ENCODE peak calls at places on chromosomes 16 and 17, in eight cellular contexts. X, L, Q, G, W, C, B and T are unnamed samples.

GRCh38 chr17:79801156-79802038 is 4.5 kb upstream of the CBX8 start:
- DNase-seq in X (no peak), L (no peak), W (no peak), B (no peak), Q (no peak), G (no peak), C (no peak), T (no peak)

GRCh38 chr17:68955181-68955841 is at the start of gene ABCA8:
- DNase-seq in X (peak), Q (peak), C (no peak), W (no peak), G (peak), L (no peak), B (peak), T (peak)

GRCh38 chr17:33049781-33050414 is 58.3 kb downstream of the SPACA3 start:
- DNase-seq in X (peak), Q (peak), W (peak), L (peak), B (peak), C (peak), G (peak), T (no peak)

GRCh38 chr16:21167360-21167759 is 8.9 kb downstream of the LDAF1 start:
- DNase-seq in G (no peak), B (peak), Q (no peak), C (peak), W (no peak), L (no peak), X (peak), T (no peak)

GRCh38 chr16:69413045-69413664 is 11.3 kb upstream of the CYB5B start:
- DNase-seq in L (no peak), X (no peak), G (no peak), W (no peak), Q (no peak), C (no peak), B (no peak), T (no peak)

GRCh38 chr16:89113661-89114060 is 20.0 kb downstream of the ACSF3 start:
- DNase-seq in X (no peak), C (no peak), L (no peak), W (no peak), B (no peak), G (no peak), Q (no peak), T (no peak)

GRCh38 chr16:19822534-19822933 is 62.1 kb downstream of the GPRC5B start:
- DNase-seq in C (no peak), W (no peak), G (no peak), B (peak), X (peak), Q (no peak), L (no peak), T (no peak)

GRCh38 chr16:53745753-53746258 is 41.9 kb downstream of the FTO start:
- DNase-seq in C (no peak), G (no peak), W (no peak), Q (no peak), B (peak), X (peak), L (no peak), T (no peak)

GRCh38 chr16:17448640-17449638 is 21.8 kb downstream of the XYLT1 start:
- DNase-seq in B (no peak), X (no peak), C (no peak), G (no peak), Q (no peak), W (no peak), L (no peak), T (no peak)

GRCh38 chr16:4052801-4053662 is 63.2 kb downstream of the ADCY9 start:
- DNase-seq in X (peak), L (no peak), C (peak), B (peak), G (peak), Q (no peak), W (peak), T (no peak)

GRCh38 chr17:82684207-82684903 is 14.1 kb downstream of the RAB40B start:
- DNase-seq in B (peak), C (no peak), X (peak), G (no peak), W (no peak), L (no peak), Q (no peak), T (no peak)

GRCh38 chr16:9489823-9490467 is 398.5 kb downstream of the HAPSTR1 start:
- DNase-seq in B (no peak), L (no peak), W (no peak), G (peak), Q (no peak), X (no peak), C (no peak), T (peak)

GRCh38 chr17:32492648-32493289 is 6.0 kb downstream of the CDK5R1 start:
- DNase-seq in G (no peak), Q (no peak), C (no peak), B (no peak), W (no peak), X (no peak), L (no peak), T (no peak)

GRCh38 chr17:27303734-27304133 is 9.8 kb downstream of the WSB1 start:
- DNase-seq in W (no peak), C (no peak), B (no peak), G (no peak), L (no peak), Q (no peak), X (no peak), T (no peak)

GRCh38 chr16:77675464-77676324 is 46.6 kb upstream of the NUDT7 start:
- DNase-seq in X (peak), L (peak), C (peak), G (peak), W (peak), Q (peak), B (peak), T (peak)

GRCh38 chr16:88013091-88013609 is 61.9 kb downstream of the BANP start:
- DNase-seq in C (no peak), Q (no peak), B (peak), X (no peak), W (no peak), G (no peak), L (no peak), T (no peak)

GRCh38 chr16:65068151-65068740 is 53.6 kb downstream of the CDH11 start:
- DNase-seq in L (no peak), G (no peak), Q (peak), W (no peak), C (peak), X (peak), B (peak), T (no peak)

GRCh38 chr17:50853015-50853615 is 13.0 kb downstream of the TOB1 start:
- DNase-seq in B (no peak), L (no peak), Q (no peak), X (no peak), G (no peak), W (no peak), C (no peak), T (no peak)

GRCh38 chr16:424033-424622 is 1.3 kb upstream of the RAB11FIP3 start:
- DNase-seq in Q (peak), G (peak), X (peak), L (no peak), B (peak), C (peak), W (peak), T (peak)

GRCh38 chr16:70579648-70580630 is 56.3 kb downstream of the SF3B3 start:
- DNase-seq in B (no peak), C (no peak), W (no peak), G (no peak), Q (no peak), L (no peak), X (no peak), T (no peak)

GRCh38 chr16:17375388-17376304 is 95.1 kb downstream of the XYLT1 start:
- DNase-seq in Q (no peak), G (no peak), L (no peak), W (no peak), C (no peak), X (no peak), B (no peak), T (no peak)

GRCh38 chr16:86946396-86946795 is 368.0 kb downstream of the FOXL1 start:
- DNase-seq in W (no peak), G (no peak), L (no peak), B (no peak), Q (no peak), X (peak), C (no peak), T (no peak)

GRCh38 chr16:68234188-68235104 is 1.5 kb downstream of the ESRP2 start:
- DNase-seq in Q (no peak), W (no peak), C (no peak), X (no peak), B (no peak), G (no peak), L (no peak), T (no peak)

GRCh38 chr17:8041249-8041928 is 2.5 kb downstream of the ALOX15B start:
- DNase-seq in G (peak), C (peak), B (peak), X (peak), L (no peak), W (peak), Q (peak), T (no peak)

GRCh38 chr16:14672403-14672971 is 21.6 kb downstream of the PLA2G10 start:
- DNase-seq in G (no peak), X (peak), Q (no peak), C (no peak), W (no peak), B (no peak), L (no peak), T (no peak)

GRCh38 chr16:66298006-66298405 is 68.5 kb upstream of the CDH5 start:
- DNase-seq in C (no peak), L (no peak), X (no peak), G (no peak), B (no peak), Q (no peak), W (no peak), T (no peak)

GRCh38 chr16:79176987-79177386 is 423.6 kb downstream of the MAF start:
- DNase-seq in Q (no peak), C (no peak), W (no peak), B (no peak), X (no peak), G (no peak), L (no peak), T (no peak)

GRCh38 chr17:83093506-83093905 is 14.1 kb downstream of the METRNL start:
- DNase-seq in W (no peak), B (no peak), Q (no peak), X (no peak), C (no peak), L (no peak), G (no peak), T (no peak)

GRCh38 chr16:4290236-4290830 is 17.5 kb upstream of the TFAP4 start:
- DNase-seq in Q (no peak), X (peak), C (peak), G (no peak), B (peak), L (no peak), W (no peak), T (no peak)

GRCh38 chr17:42276359-42276608 is at the start of gene STAT5B:
- DNase-seq in W (peak), G (peak), L (no peak), Q (peak), C (no peak), B (peak), X (peak), T (peak)

GRCh38 chr17:9872852-9873251 is 32.2 kb downstream of the RCVRN start:
- DNase-seq in G (no peak), C (no peak), B (no peak), L (no peak), W (no peak), X (no peak), Q (no peak), T (no peak)

GRCh38 chr17:78144146-78144719 is 2.0 kb upstream of the C17orf99 start:
- DNase-seq in L (no peak), C (peak), Q (peak), G (peak), X (peak), W (no peak), B (peak), T (peak)

GRCh38 chr16:72428611-72429376 is 256.8 kb upstream of the PMFBP1 start:
- DNase-seq in C (no peak), B (no peak), X (no peak), L (no peak), W (peak), Q (no peak), G (peak), T (peak)

GRCh38 chr17:45384047-45384799 is 48.4 kb downstream of the ARHGAP27 start:
- DNase-seq in C (no peak), L (no peak), Q (no peak), X (no peak), W (no peak), G (no peak), B (no peak), T (no peak)

GRCh38 chr17:71975331-71975801 is 145.5 kb upstream of the SOX9 start:
- DNase-seq in Q (peak), B (peak), C (peak), G (no peak), X (peak), W (no peak), L (no peak), T (no peak)

GRCh38 chr16:82313754-82314153 is 143.7 kb upstream of the MPHOSPH6 start:
- DNase-seq in G (no peak), C (no peak), X (no peak), Q (no peak), L (no peak), W (no peak), B (no peak), T (no peak)